ENCODE peak calls at places on chromosomes 6 and 20, in five cellular contexts. One of them, this sample, is unnamed.

GRCh38 chr20:44180814-44181213 is 6.2 kb downstream of the JPH2 start:
- DNase-seq in right atrium auricular region: peak; percentile 69
- DNase-seq in nephron progenitor cell: peak; percentile 27
- DNase-seq in ovary: no peak
- DNase-seq in prostate gland: no peak
- DNase-seq in this sample: no peak

GRCh38 chr20:34485068-34485634 is 31.1 kb upstream of the DYNLRB1 start:
- DNase-seq in ovary: no peak
- DNase-seq in right atrium auricular region: no peak
- DNase-seq in nephron progenitor cell: no peak
- DNase-seq in prostate gland: no peak
- DNase-seq in this sample: no peak

GRCh38 chr6:144283781-144284473 is 1.2 kb upstream of the UTRN start:
- DNase-seq in right atrium auricular region: no peak
- DNase-seq in prostate gland: peak; percentile 29
- DNase-seq in ovary: no peak
- DNase-seq in nephron progenitor cell: no peak
- DNase-seq in this sample: no peak

GRCh38 chr6:168283686-168284025 is 35.9 kb downstream of the DACT2 start:
- DNase-seq in right atrium auricular region: no peak
- DNase-seq in prostate gland: no peak
- DNase-seq in nephron progenitor cell: no peak
- DNase-seq in ovary: no peak
- DNase-seq in this sample: no peak

GRCh38 chr6:7401103-7401502 is 11.5 kb downstream of the RIOK1 start:
- DNase-seq in ovary: no peak
- DNase-seq in nephron progenitor cell: no peak
- DNase-seq in right atrium auricular region: no peak
- DNase-seq in prostate gland: no peak
- DNase-seq in this sample: no peak

GRCh38 chr6:62441182-62441581 is 155.2 kb upstream of the KHDRBS2 start:
- DNase-seq in ovary: no peak
- DNase-seq in nephron progenitor cell: no peak
- DNase-seq in prostate gland: no peak
- DNase-seq in right atrium auricular region: no peak
- DNase-seq in this sample: no peak

GRCh38 chr6:158849899-158850806 is 31.0 kb upstream of the EZR start:
- DNase-seq in right atrium auricular region: no peak
- DNase-seq in nephron progenitor cell: no peak
- DNase-seq in ovary: no peak
- DNase-seq in prostate gland: peak; percentile 29
- DNase-seq in this sample: no peak

GRCh38 chr6:27321370-27321769 is 9.3 kb upstream of the POM121L2 start:
- DNase-seq in nephron progenitor cell: no peak
- DNase-seq in right atrium auricular region: no peak
- DNase-seq in ovary: no peak
- DNase-seq in prostate gland: no peak
- DNase-seq in this sample: no peak

GRCh38 chr6:137190710-137191109 is 17.3 kb upstream of the IL22RA2 start:
- DNase-seq in ovary: no peak
- DNase-seq in right atrium auricular region: no peak
- DNase-seq in prostate gland: no peak
- DNase-seq in nephron progenitor cell: no peak
- DNase-seq in this sample: no peak

GRCh38 chr6:144150673-144151009 is 324 bp downstream of the STX11 start:
- DNase-seq in right atrium auricular region: no peak
- DNase-seq in prostate gland: no peak
- DNase-seq in ovary: no peak
- DNase-seq in nephron progenitor cell: no peak
- DNase-seq in this sample: no peak

GRCh38 chr6:146879406-146880117 is 280.8 kb downstream of the ADGB start:
- DNase-seq in right atrium auricular region: no peak
- DNase-seq in ovary: no peak
- DNase-seq in nephron progenitor cell: no peak
- DNase-seq in prostate gland: no peak
- DNase-seq in this sample: no peak

GRCh38 chr20:41358717-41359116 is 7.9 kb downstream of the EMILIN3 start:
- DNase-seq in prostate gland: no peak
- DNase-seq in nephron progenitor cell: no peak
- DNase-seq in ovary: no peak
- DNase-seq in right atrium auricular region: no peak
- DNase-seq in this sample: no peak

GRCh38 chr20:5595744-5596143 is 154.5 kb upstream of the SHLD1 start:
- DNase-seq in nephron progenitor cell: no peak
- DNase-seq in prostate gland: no peak
- DNase-seq in right atrium auricular region: no peak
- DNase-seq in ovary: no peak
- DNase-seq in this sample: no peak

GRCh38 chr20:36173451-36173933 is 19.0 kb downstream of the EPB41L1 start:
- DNase-seq in ovary: no peak
- DNase-seq in right atrium auricular region: no peak
- DNase-seq in prostate gland: no peak
- DNase-seq in nephron progenitor cell: peak; percentile 82
- DNase-seq in this sample: peak; percentile 63

DNA sequence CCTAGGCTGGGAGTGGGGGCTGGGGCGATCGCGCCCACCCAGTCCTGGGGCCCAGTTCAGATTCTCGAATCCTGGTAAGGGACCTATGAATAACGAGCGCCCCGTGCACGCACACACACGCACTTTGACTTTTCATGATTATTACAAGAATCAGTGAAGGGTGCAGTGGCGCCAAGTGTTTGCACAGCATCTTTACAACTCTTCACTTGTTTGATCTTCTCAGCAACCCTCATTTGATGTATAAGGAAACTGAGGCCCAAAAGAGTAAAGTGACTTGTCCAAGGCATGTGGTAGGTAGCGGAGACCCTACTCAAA is 863 bp upstream of the LRFN2 start:
- DNase-seq in nephron progenitor cell: no peak
- DNase-seq in right atrium auricular region: no peak
- DNase-seq in ovary: no peak
- DNase-seq in prostate gland: no peak
- DNase-seq in this sample: no peak
- TF ChIP-seq CTCF in nephron progenitor cell: no peak
- TF ChIP-seq CTCF in right atrium auricular region: no peak
- TF ChIP-seq CTCF in ovary: no peak
- TF ChIP-seq CTCF in prostate gland: no peak
- TF ChIP-seq CTCF in this sample: peak; percentile 44

GRCh38 chr20:58088625-58089024 is 139.8 kb downstream of the ANKRD60 start:
- DNase-seq in prostate gland: no peak
- DNase-seq in ovary: no peak
- DNase-seq in right atrium auricular region: no peak
- DNase-seq in nephron progenitor cell: no peak
- DNase-seq in this sample: no peak

GRCh38 chr20:58084966-58085365 is 143.5 kb downstream of the ANKRD60 start:
- DNase-seq in nephron progenitor cell: no peak
- DNase-seq in right atrium auricular region: peak; percentile 28
- DNase-seq in prostate gland: peak; percentile 54
- DNase-seq in ovary: no peak
- DNase-seq in this sample: no peak

GRCh38 chr20:58086763-58087566 is 141.5 kb downstream of the ANKRD60 start:
- DNase-seq in right atrium auricular region: no peak
- DNase-seq in prostate gland: peak; percentile 41
- DNase-seq in ovary: no peak
- DNase-seq in nephron progenitor cell: peak; percentile 55
- DNase-seq in this sample: peak; percentile 15

GRCh38 chr20:58088105-58088504 is 140.3 kb downstream of the ANKRD60 start:
- DNase-seq in ovary: no peak
- DNase-seq in prostate gland: no peak
- DNase-seq in nephron progenitor cell: no peak
- DNase-seq in right atrium auricular region: no peak
- DNase-seq in this sample: no peak

DNA sequence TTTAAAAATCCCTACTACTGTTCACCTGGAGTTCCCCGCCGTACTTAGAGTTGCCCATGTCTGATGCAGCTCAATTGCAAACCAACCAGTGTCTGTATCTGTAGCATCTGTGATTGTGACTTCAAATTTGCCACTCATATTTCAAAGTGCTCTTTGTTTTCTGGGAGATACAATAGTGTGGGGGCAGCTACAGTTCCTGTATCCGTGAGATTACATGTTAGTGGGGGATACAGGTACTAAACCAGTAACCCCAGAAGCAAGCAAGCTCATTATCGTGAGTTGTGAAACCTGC is 140.9 kb downstream of the ANKRD60 start:
- DNase-seq in nephron progenitor cell: no peak
- DNase-seq in prostate gland: no peak
- DNase-seq in right atrium auricular region: no peak
- DNase-seq in ovary: no peak
- DNase-seq in this sample: no peak
- TF ChIP-seq CTCF in nephron progenitor cell: peak; percentile 27
- TF ChIP-seq CTCF in prostate gland: no peak
- TF ChIP-seq CTCF in right atrium auricular region: no peak
- TF ChIP-seq CTCF in ovary: no peak
- TF ChIP-seq CTCF in this sample: no peak

DNA sequence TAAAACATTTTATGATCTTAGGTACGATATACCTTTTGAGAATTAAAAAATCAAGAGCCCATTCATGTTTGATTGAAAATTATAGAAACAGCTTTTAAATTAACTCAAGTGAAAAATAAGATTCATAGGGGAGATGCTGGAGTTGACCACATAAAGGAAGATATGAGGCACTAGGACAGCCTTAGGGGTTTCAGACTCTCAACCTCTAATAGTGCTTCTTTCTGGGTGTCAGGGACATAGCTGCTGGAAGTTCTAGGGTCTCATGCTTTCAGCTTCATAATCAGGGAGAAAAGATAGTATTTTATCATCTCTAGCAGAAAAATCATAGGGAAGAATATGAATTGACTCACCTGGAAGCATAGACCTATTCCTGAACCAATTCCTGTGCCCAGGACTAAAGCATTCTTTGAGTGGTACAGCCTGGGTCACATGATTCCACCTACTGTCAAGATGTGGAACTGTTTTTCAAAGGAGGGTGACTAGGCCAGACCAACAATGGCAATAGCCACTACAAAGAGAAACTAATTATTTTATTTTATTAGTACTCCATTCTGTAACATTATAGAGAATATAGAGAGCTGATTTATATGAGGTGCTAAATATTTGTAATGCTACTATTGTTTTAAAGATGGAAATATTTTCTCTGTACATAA is 27.8 kb upstream of the CENPW start:
- DNase-seq in prostate gland: no peak
- DNase-seq in ovary: no peak
- DNase-seq in nephron progenitor cell: no peak
- DNase-seq in right atrium auricular region: no peak
- DNase-seq in this sample: no peak
- TF ChIP-seq CTCF in prostate gland: no peak
- TF ChIP-seq CTCF in ovary: no peak
- TF ChIP-seq CTCF in nephron progenitor cell: peak; percentile 35
- TF ChIP-seq CTCF in right atrium auricular region: no peak
- TF ChIP-seq CTCF in this sample: no peak

DNA sequence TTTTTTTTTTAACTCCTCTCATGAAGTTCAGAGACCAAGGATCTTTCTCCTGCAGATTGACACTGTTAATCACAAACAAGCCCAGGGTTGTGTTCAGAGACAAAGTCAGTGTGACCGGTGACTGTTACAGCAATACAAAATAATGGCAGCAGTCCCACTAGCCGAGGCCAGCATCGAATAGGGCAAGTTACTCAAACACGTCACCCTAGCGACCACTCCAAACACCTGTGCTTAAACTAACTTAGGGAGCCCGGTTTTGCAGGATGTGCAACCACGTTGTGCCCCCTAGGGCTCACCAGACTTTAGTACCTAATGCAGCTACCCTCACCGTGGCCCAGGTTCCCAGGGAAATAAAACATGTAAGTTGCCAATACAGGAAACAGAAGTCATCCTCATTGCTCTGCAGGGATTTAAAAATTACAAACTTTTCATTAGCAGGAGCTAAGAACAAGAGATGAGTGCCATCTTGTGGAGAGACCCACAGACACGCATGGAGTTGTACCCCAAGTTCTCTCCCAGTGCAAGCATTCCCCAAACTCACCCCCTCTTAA is 38.1 kb downstream of the FAM50B start:
- DNase-seq in prostate gland: no peak
- DNase-seq in nephron progenitor cell: no peak
- DNase-seq in right atrium auricular region: no peak
- DNase-seq in ovary: no peak
- DNase-seq in this sample: no peak
- TF ChIP-seq CTCF in prostate gland: no peak
- TF ChIP-seq CTCF in nephron progenitor cell: no peak
- TF ChIP-seq CTCF in right atrium auricular region: peak; percentile 21
- TF ChIP-seq CTCF in ovary: no peak
- TF ChIP-seq CTCF in this sample: peak; percentile 74

DNA sequence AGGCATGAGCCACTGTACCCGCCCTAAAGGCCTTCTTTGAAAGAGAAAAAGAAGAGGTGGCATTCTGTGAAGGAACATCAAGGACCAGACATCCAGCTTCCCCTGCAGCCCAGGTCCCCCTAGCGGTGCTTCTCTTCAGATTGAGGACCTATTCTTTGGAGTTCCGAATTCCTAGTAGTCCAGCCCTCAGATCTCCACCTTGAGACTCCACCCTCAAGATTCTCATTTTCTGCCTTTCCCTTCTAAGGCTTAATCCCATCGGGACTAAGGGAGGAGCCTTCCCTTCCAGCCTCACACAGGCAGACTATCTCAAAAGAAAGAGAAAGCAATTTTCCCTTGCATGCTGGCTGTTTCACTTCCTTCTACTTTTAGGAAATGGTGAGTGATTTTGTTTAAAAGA is 32.5 kb downstream of the MUC22 start:
- DNase-seq in nephron progenitor cell: peak; percentile 37
- DNase-seq in ovary: peak; percentile 50
- DNase-seq in right atrium auricular region: no peak
- DNase-seq in prostate gland: peak; percentile 13
- DNase-seq in this sample: no peak
- TF ChIP-seq CTCF in nephron progenitor cell: no peak
- TF ChIP-seq CTCF in ovary: no peak
- TF ChIP-seq CTCF in right atrium auricular region: peak; percentile 13
- TF ChIP-seq CTCF in prostate gland: no peak
- TF ChIP-seq CTCF in this sample: peak; percentile 39

DNA sequence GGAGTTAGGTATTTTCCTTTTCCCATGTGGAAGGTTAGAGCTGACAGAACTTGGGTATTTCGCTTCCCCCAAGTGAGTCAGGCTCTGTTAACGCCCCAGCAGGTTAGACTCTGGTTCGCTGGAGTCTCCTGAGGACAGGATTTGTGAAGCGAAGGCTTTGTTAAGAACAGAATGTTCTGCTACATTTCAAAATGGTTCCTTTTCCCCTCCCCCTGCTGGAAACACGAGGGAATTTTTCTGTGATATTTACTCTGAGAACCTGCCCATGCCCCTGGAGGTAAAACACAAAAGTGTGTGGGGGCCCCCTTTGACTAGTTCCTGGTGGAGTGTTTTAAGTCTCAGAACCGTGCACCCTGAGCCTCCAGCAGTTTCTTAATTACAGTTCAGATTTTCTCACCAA is 731.4 kb upstream of the CITED2 start:
- DNase-seq in ovary: no peak
- DNase-seq in nephron progenitor cell: peak; percentile 16
- DNase-seq in right atrium auricular region: no peak
- DNase-seq in prostate gland: no peak
- DNase-seq in this sample: no peak
- TF ChIP-seq CTCF in ovary: no peak
- TF ChIP-seq CTCF in nephron progenitor cell: peak; percentile 52
- TF ChIP-seq CTCF in right atrium auricular region: no peak
- TF ChIP-seq CTCF in prostate gland: no peak
- TF ChIP-seq CTCF in this sample: peak; percentile 43